ENCODE peak calls at places on chromosomes 2 and 18, in four cellular contexts. X is amniotic stem cell; R is A673; W is activated effector memory CD4-positive, alpha-beta T cell treated with anti-CD3 and anti-CD28 coated beads, Interleukin-2, amount 50 U/mL, for 16 hours. Q is an unnamed sample.

GRCh38 chr2:7269993-7270392 is 352.8 kb downstream of the RNF144A start:
- DNase-seq in X (no peak), R (no peak), W (no peak), Q (no peak)

GRCh38 chr18:8507881-8508280 is 101.4 kb upstream of the RAB12 start:
- DNase-seq in X (peak), R (no peak), W (no peak), Q (no peak)

GRCh38 chr2:234691968-234692955 is 195.4 kb upstream of the ARL4C start:
- DNase-seq in X (no peak), R (no peak), W (no peak), Q (no peak)

GRCh38 chr2:101580528-101580927 is 105.6 kb upstream of the RFX8 start:
- DNase-seq in X (no peak), R (no peak), W (no peak), Q (no peak)

GRCh38 chr2:95287806-95288205 is 9.3 kb upstream of the KCNIP3 start:
- DNase-seq in X (no peak), R (no peak), W (no peak), Q (no peak)

GRCh38 chr18:75052475-75052874 is 156.5 kb downstream of the PTGR3 start:
- DNase-seq in X (no peak), R (no peak), W (no peak), Q (no peak)

GRCh38 chr18:595571-595970 is 1.2 kb upstream of the CLUL1 start:
- DNase-seq in X (no peak), R (no peak), W (no peak), Q (no peak)

GRCh38 chr2:62423883-62424458 is 82.0 kb downstream of the TMEM17 start:
- DNase-seq in X (no peak), R (no peak), W (no peak), Q (no peak)

GRCh38 chr18:76691800-76692199 is 130.6 kb upstream of the ZNF236 start:
- DNase-seq in X (no peak), R (no peak), W (no peak), Q (no peak)

GRCh38 chr18:58639751-58640427 is 11.0 kb upstream of the ALPK2 start:
- DNase-seq in X (no peak), R (peak), W (no peak), Q (no peak)

GRCh38 chr2:240055177-240055917 is 2.0 kb upstream of the OR6B3 start:
- DNase-seq in X (no peak), R (no peak), W (no peak), Q (no peak)

GRCh38 chr2:226159875-226160479 is 639.6 kb downstream of the IRS1 start:
- DNase-seq in X (no peak), R (no peak), W (no peak), Q (no peak)

GRCh38 chr2:190407246-190407661 is 901 bp upstream of the MFSD6 start:
- DNase-seq in X (no peak), R (peak), W (no peak), Q (no peak)

GRCh38 chr2:96111823-96112500 is 4.4 kb downstream of the ADRA2B start:
- DNase-seq in X (no peak), R (no peak), W (peak), Q (no peak)

GRCh38 chr2:126317797-126318431 is 338.0 kb upstream of the GYPC start:
- DNase-seq in X (no peak), R (peak), W (no peak), Q (no peak)

GRCh38 chr18:56068030-56068671 is 480.2 kb upstream of the TCF4 start:
- DNase-seq in X (no peak), R (no peak), W (no peak), Q (no peak)